ENCODE peak calls at places on chromosomes 16 and 17, in nine cellular contexts. One of them, this sample, is unnamed.

GRCh38 chr16:15418206-15418605 is 16.2 kb upstream of the BMERB1 start:
- DNase-seq in HCEC 1CT: no peak
- DNase-seq in T-cell: no peak
- DNase-seq in NCI-H1092: no peak
- DNase-seq in NCI-H2081: no peak
- DNase-seq in NCI-H345: no peak
- DNase-seq in tibial artery: no peak
- DNase-seq in GOT3: no peak
- DNase-seq in dermis microvascular lymphatic vessel endothelial cell: no peak
- DNase-seq in this sample: no peak

GRCh38 chr17:46742539-46743270 is 75.8 kb downstream of the WNT3 start:
- DNase-seq in HCEC 1CT: peak
- DNase-seq in T-cell: no peak
- DNase-seq in NCI-H1092: no peak
- DNase-seq in NCI-H2081: no peak
- DNase-seq in NCI-H345: peak
- DNase-seq in tibial artery: no peak
- DNase-seq in GOT3: peak
- DNase-seq in dermis microvascular lymphatic vessel endothelial cell: peak
- DNase-seq in this sample: no peak

GRCh38 chr17:76585649-76586593 is at the start of gene ST6GALNAC2:
- DNase-seq in HCEC 1CT: peak
- DNase-seq in T-cell: peak
- DNase-seq in NCI-H1092: peak
- DNase-seq in NCI-H2081: peak
- DNase-seq in NCI-H345: peak
- DNase-seq in tibial artery: peak
- DNase-seq in GOT3: no peak
- DNase-seq in dermis microvascular lymphatic vessel endothelial cell: peak
- DNase-seq in this sample: peak

GRCh38 chr17:66604381-66604780 is 230.5 kb upstream of the CACNG5 start:
- DNase-seq in HCEC 1CT: no peak
- DNase-seq in T-cell: no peak
- DNase-seq in NCI-H1092: no peak
- DNase-seq in NCI-H2081: no peak
- DNase-seq in NCI-H345: no peak
- DNase-seq in tibial artery: no peak
- DNase-seq in GOT3: no peak
- DNase-seq in dermis microvascular lymphatic vessel endothelial cell: no peak
- DNase-seq in this sample: no peak

GRCh38 chr16:88387941-88388627 is 5.3 kb downstream of the ZNF469 start:
- DNase-seq in HCEC 1CT: no peak
- DNase-seq in T-cell: no peak
- DNase-seq in NCI-H1092: no peak
- DNase-seq in NCI-H2081: no peak
- DNase-seq in NCI-H345: no peak
- DNase-seq in tibial artery: peak
- DNase-seq in GOT3: no peak
- DNase-seq in dermis microvascular lymphatic vessel endothelial cell: peak
- DNase-seq in this sample: no peak

GRCh38 chr17:42169351-42169750 is 11.6 kb downstream of the KCNH4 start:
- DNase-seq in HCEC 1CT: no peak
- DNase-seq in T-cell: no peak
- DNase-seq in NCI-H1092: no peak
- DNase-seq in NCI-H2081: no peak
- DNase-seq in NCI-H345: no peak
- DNase-seq in tibial artery: no peak
- DNase-seq in GOT3: no peak
- DNase-seq in dermis microvascular lymphatic vessel endothelial cell: no peak
- DNase-seq in this sample: no peak

GRCh38 chr16:27273670-27274522 is 5.3 kb upstream of the NSMCE1 start:
- DNase-seq in HCEC 1CT: no peak
- DNase-seq in T-cell: no peak
- DNase-seq in NCI-H1092: no peak
- DNase-seq in NCI-H2081: no peak
- DNase-seq in NCI-H345: no peak
- DNase-seq in tibial artery: no peak
- DNase-seq in GOT3: no peak
- DNase-seq in dermis microvascular lymphatic vessel endothelial cell: no peak
- DNase-seq in this sample: no peak

GRCh38 chr17:44847581-44847980 is at the start of gene HIGD1B:
- DNase-seq in HCEC 1CT: no peak
- DNase-seq in T-cell: no peak
- DNase-seq in NCI-H1092: no peak
- DNase-seq in NCI-H2081: no peak
- DNase-seq in NCI-H345: no peak
- DNase-seq in tibial artery: no peak
- DNase-seq in GOT3: no peak
- DNase-seq in dermis microvascular lymphatic vessel endothelial cell: no peak
- DNase-seq in this sample: no peak

GRCh38 chr17:21039839-21040575 is 2.8 kb downstream of the USP22 start:
- DNase-seq in HCEC 1CT: peak
- DNase-seq in T-cell: no peak
- DNase-seq in NCI-H1092: no peak
- DNase-seq in NCI-H2081: no peak
- DNase-seq in NCI-H345: peak
- DNase-seq in tibial artery: peak
- DNase-seq in GOT3: no peak
- DNase-seq in dermis microvascular lymphatic vessel endothelial cell: peak
- DNase-seq in this sample: no peak

GRCh38 chr17:74176546-74177001 is 26.9 kb upstream of the RPL38 start:
- DNase-seq in HCEC 1CT: peak
- DNase-seq in T-cell: no peak
- DNase-seq in NCI-H1092: peak
- DNase-seq in NCI-H2081: peak
- DNase-seq in NCI-H345: peak
- DNase-seq in tibial artery: no peak
- DNase-seq in GOT3: no peak
- DNase-seq in dermis microvascular lymphatic vessel endothelial cell: peak
- DNase-seq in this sample: peak

GRCh38 chr16:66751135-66751991 is at the start of gene DYNC1LI2:
- DNase-seq in HCEC 1CT: peak
- DNase-seq in T-cell: peak
- DNase-seq in NCI-H1092: peak
- DNase-seq in NCI-H2081: peak
- DNase-seq in NCI-H345: peak
- DNase-seq in tibial artery: peak
- DNase-seq in GOT3: peak
- DNase-seq in dermis microvascular lymphatic vessel endothelial cell: peak
- DNase-seq in this sample: peak

GRCh38 chr16:27977966-27978365 is 85.5 kb downstream of the GSG1L start:
- DNase-seq in HCEC 1CT: peak
- DNase-seq in T-cell: no peak
- DNase-seq in NCI-H1092: no peak
- DNase-seq in NCI-H2081: no peak
- DNase-seq in NCI-H345: no peak
- DNase-seq in tibial artery: no peak
- DNase-seq in GOT3: no peak
- DNase-seq in dermis microvascular lymphatic vessel endothelial cell: no peak
- DNase-seq in this sample: no peak

GRCh38 chr16:1527836-1528811 is 5.3 kb upstream of the TMEM204 start:
- DNase-seq in HCEC 1CT: no peak
- DNase-seq in T-cell: no peak
- DNase-seq in NCI-H1092: no peak
- DNase-seq in NCI-H2081: no peak
- DNase-seq in NCI-H345: no peak
- DNase-seq in tibial artery: no peak
- DNase-seq in GOT3: no peak
- DNase-seq in dermis microvascular lymphatic vessel endothelial cell: peak
- DNase-seq in this sample: peak